ENCODE peak calls at places on chromosome 18, in four cellular contexts. One of them, this sample, is unnamed.

GRCh38 chr18:47150824-47151366 is 595 bp upstream of the HDHD2 start:
- DNase-seq in ACHN: peak; percentile 22
- DNase-seq in psoas muscle: peak; percentile 48
- DNase-seq in substantia nigra: no peak
- DNase-seq in this sample: no peak

GRCh38 chr18:76988015-76988826 is 144.4 kb downstream of the MBP start:
- DNase-seq in substantia nigra: no peak
- DNase-seq in psoas muscle: peak; percentile 66
- DNase-seq in ACHN: no peak
- DNase-seq in this sample: no peak

GRCh38 chr18:8773980-8774379 is 68.6 kb downstream of the MTCL1 start:
- DNase-seq in psoas muscle: no peak
- DNase-seq in substantia nigra: no peak
- DNase-seq in ACHN: no peak
- DNase-seq in this sample: no peak

GRCh38 chr18:53380063-53380639 is 844.3 kb downstream of the MBD2 start:
- DNase-seq in psoas muscle: no peak
- DNase-seq in ACHN: peak; percentile 48
- DNase-seq in substantia nigra: no peak
- DNase-seq in this sample: peak; percentile 25

GRCh38 chr18:48073231-48073930 is 142.9 kb upstream of the SMAD2 start:
- DNase-seq in substantia nigra: no peak
- DNase-seq in psoas muscle: no peak
- DNase-seq in ACHN: no peak
- DNase-seq in this sample: no peak

GRCh38 chr18:74951165-74951760 is 257.7 kb downstream of the PTGR3 start:
- DNase-seq in substantia nigra: no peak
- DNase-seq in psoas muscle: no peak
- DNase-seq in ACHN: no peak
- DNase-seq in this sample: peak; percentile 15

GRCh38 chr18:74682141-74682997 is 84.7 kb downstream of the ZNF407 start:
- DNase-seq in substantia nigra: no peak
- DNase-seq in ACHN: no peak
- DNase-seq in psoas muscle: no peak
- DNase-seq in this sample: no peak

GRCh38 chr18:3554811-3555427 is 104.9 kb downstream of the TGIF1 start:
- DNase-seq in psoas muscle: no peak
- DNase-seq in substantia nigra: no peak
- DNase-seq in ACHN: no peak
- DNase-seq in this sample: no peak

GRCh38 chr18:2625217-2625616 is 30.3 kb upstream of the SMCHD1 start:
- DNase-seq in psoas muscle: no peak
- DNase-seq in ACHN: no peak
- DNase-seq in substantia nigra: no peak
- DNase-seq in this sample: no peak

GRCh38 chr18:3649559-3650426 is 199.8 kb downstream of the TGIF1 start:
- DNase-seq in psoas muscle: peak; percentile 62
- DNase-seq in ACHN: peak; percentile 88
- DNase-seq in substantia nigra: no peak
- DNase-seq in this sample: no peak